ENCODE peak calls at places on chromosomes 12 and 14, in seven cellular contexts. G is hepatocyte, H is endothelial cell of umbilical vein, J is HepG2, Y is IMR-90, V is mesendoderm, L is H9. U is an unnamed sample. For H3K4me1, the result is how much of the 10 kb centered on the place peaks cover.

GRCh38 chr14:28778718-28779117 is 12.1 kb downstream of the FOXG1 start:
- DNase-seq in G (no peak), H (no peak), J (no peak), Y (no peak), V (no peak), L (no peak), U (no peak)

GRCh38 chr12:56286044-56286830 is 13.9 kb downstream of the CS start:
- DNase-seq in G (no peak), H (peak), J (no peak), Y (no peak), V (no peak), L (no peak), U (peak)

GRCh38 chr14:104444159-104445030 is 135.2 kb upstream of the C14orf180 start:
- DNase-seq in G (no peak), H (no peak), J (no peak), Y (no peak), V (no peak), L (no peak), U (peak)

GRCh38 chr14:104604461-104605449 is at the start of gene TMEM179:
- DNase-seq in G (peak), H (peak), J (peak), Y (peak), V (peak), L (peak), U (peak)

GRCh38 chr14:93320489-93320888 is 12.3 kb downstream of the BTBD7 start:
- DNase-seq in G (no peak), H (no peak), J (no peak), Y (peak), V (no peak), L (no peak), U (no peak)

GRCh38 chr12:62640910-62641448 is 174.4 kb downstream of the MON2 start:
- DNase-seq in G (no peak), H (peak), J (no peak), Y (peak), V (peak), L (no peak), U (no peak)

GRCh38 chr12:48671231-48671856 is 10.7 kb downstream of the KANSL2 start:
- DNase-seq in G (no peak), H (no peak), J (no peak), Y (peak), V (no peak), L (no peak), U (no peak)

GRCh38 chr14:93010543-93011541 is 87.9 kb downstream of the CHGA start:
- DNase-seq in G (no peak), H (no peak), J (peak), Y (no peak), V (no peak), L (no peak), U (peak)

GRCh38 chr14:38721822-38722431 is 381.1 kb downstream of the SEC23A start:
- DNase-seq in G (peak), H (peak), J (peak), Y (peak), V (peak), L (peak), U (peak)

GRCh38 chr12:59916988-59917387 is 321.2 kb downstream of the SLC16A7 start:
- DNase-seq in G (no peak), H (no peak), J (no peak), Y (no peak), V (no peak), L (no peak), U (no peak)

GRCh38 chr12:91985002-91985767 is 160.5 kb downstream of the BTG1 start:
- DNase-seq in G (no peak), H (peak), J (no peak), Y (peak), V (no peak), L (no peak), U (peak)

GRCh38 chr14:56498112-56498511 is 81.5 kb upstream of the TMEM260 start:
- DNase-seq in G (no peak), H (no peak), J (no peak), Y (no peak), V (no peak), L (no peak), U (no peak)

GRCh38 chr12:113097716-113098427 is 37.7 kb downstream of the RASAL1 start:
- DNase-seq in G (no peak), H (no peak), J (no peak), Y (no peak), V (peak), L (peak), U (peak)

GRCh38 chr14:92224348-92224954 is 98.5 kb upstream of the SLC24A4 start:
- DNase-seq in G (no peak), H (no peak), J (no peak), Y (peak), V (no peak), L (no peak), U (no peak)

GRCh38 chr14:22281322-22281977 is 307.6 kb downstream of the DAD1 start:
- DNase-seq in G (no peak), H (no peak), J (no peak), Y (no peak), V (no peak), L (no peak), U (no peak)

GRCh38 chr14:29927596-29928341 is at the start of gene PRKD1:
- DNase-seq in G (peak), H (peak), J (peak), Y (peak), V (peak), L (peak), U (peak)

GRCh38 chr12:6074394-6074793 is 50.1 kb downstream of the VWF start:
- DNase-seq in G (no peak), H (no peak), J (no peak), Y (no peak), V (no peak), L (no peak), U (no peak)

GRCh38 chr12:94169495-94169894 is 21.1 kb downstream of the PLXNC1 start:
- DNase-seq in G (no peak), H (no peak), J (no peak), Y (no peak), V (no peak), L (no peak), U (no peak)

GRCh38 chr12:94169966-94170689 is 21.8 kb downstream of the PLXNC1 start:
- DNase-seq in G (no peak), H (no peak), J (peak), Y (no peak), V (no peak), L (no peak), U (no peak)

GRCh38 chr12:94165670-94166069 is 17.3 kb downstream of the PLXNC1 start:
- DNase-seq in G (no peak), H (no peak), J (no peak), Y (no peak), V (no peak), L (no peak), U (no peak)

GRCh38 chr12:94167071-94167806 is 18.9 kb downstream of the PLXNC1 start:
- DNase-seq in G (no peak), H (no peak), J (no peak), Y (no peak), V (no peak), L (no peak), U (no peak)

GRCh38 chr12:94168041-94168440 is 19.7 kb downstream of the PLXNC1 start:
- DNase-seq in G (no peak), H (no peak), J (no peak), Y (no peak), V (no peak), L (no peak), U (no peak)
- H3K4me2 ChIP-seq in G (peak), H (no peak), J (no peak), Y (no peak), V (no peak), L (no peak), U (no peak)

GRCh38 chr14:35336171-35337073 is 44.2 kb downstream of the PSMA6 start:
- DNase-seq in G (peak), H (peak), J (peak), Y (peak), V (peak), L (peak), U (peak)

GRCh38 chr14:35337557-35338255 is 45.5 kb downstream of the PSMA6 start:
- DNase-seq in G (peak), H (no peak), J (no peak), Y (no peak), V (peak), L (peak), U (peak)

GRCh38 chr14:35335388-35336092 is 43.4 kb downstream of the PSMA6 start:
- DNase-seq in G (peak), H (peak), J (peak), Y (no peak), V (no peak), L (no peak), U (peak)

GRCh38 chr14:35338731-35339405 is 46.7 kb downstream of the PSMA6 start:
- DNase-seq in G (no peak), H (no peak), J (no peak), Y (no peak), V (no peak), L (no peak), U (no peak)

GRCh38 chr14:35337074-35337556 is 44.9 kb downstream of the PSMA6 start:
- DNase-seq in G (no peak), H (no peak), J (peak), Y (no peak), V (no peak), L (no peak), U (peak)
- H3K4me1 ChIP-seq in G (half or more), H (under half), J (half or more), Y (under half), V (under half), L (under half), U (under half)

DNA sequence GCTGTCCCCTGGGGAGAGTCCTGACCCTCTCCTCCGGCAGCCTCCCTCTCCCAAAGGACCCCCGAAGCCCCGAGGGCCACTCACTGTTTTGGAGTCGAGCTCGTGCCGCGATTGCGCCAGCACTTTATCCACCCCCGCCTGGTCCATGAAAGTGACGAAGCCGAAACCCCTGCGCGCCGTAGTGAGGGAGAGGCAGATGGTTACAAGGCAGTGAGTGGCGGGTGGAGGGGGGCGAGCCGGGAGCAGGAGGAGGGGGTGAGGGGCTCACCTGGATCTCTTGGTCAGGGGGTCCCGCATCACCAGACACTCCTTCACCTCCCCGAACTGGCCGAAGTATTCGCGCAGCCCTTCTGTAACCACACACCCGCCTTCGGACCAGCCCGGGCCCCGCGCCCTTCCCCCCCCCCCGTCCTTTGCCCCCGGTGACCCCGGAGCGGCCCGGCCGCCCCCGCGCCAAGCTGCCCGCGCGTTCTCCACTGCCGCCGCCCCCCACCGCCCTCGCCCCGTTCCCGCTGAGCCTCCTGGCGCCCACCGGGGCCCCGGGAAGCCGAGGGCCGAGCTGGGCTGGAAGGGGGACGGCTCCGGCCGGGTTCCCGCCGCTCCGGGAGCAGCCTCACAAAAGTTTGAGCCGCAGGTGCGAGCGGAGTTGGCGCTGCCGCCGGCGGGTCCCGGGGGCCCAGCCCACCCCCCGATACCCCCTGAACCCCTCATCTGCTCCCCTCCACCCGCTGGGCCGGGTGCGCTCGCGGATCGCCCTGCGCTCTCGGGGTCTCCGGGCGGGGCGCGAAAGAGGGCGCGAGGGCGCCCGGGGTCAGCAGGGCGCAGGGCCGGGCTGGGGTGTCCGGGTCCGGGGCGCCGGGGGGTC is 808 bp downstream of the MSI1 start:
- DNase-seq in G (peak), H (no peak), J (no peak), Y (no peak), V (peak), L (peak), U (peak)
- H3K4me2 ChIP-seq in G (peak), H (peak), J (peak), Y (peak), V (peak), L (peak), U (peak)

GRCh38 chr12:118374909-118375308 is 1.4 kb upstream of the SUDS3 start:
- DNase-seq in G (no peak), H (no peak), J (no peak), Y (no peak), V (no peak), L (no peak), U (no peak)

GRCh38 chr12:118374126-118374725 is 1.5 kb upstream of the TAOK3 start:
- DNase-seq in G (no peak), H (no peak), J (no peak), Y (no peak), V (no peak), L (no peak), U (no peak)

GRCh38 chr12:118375348-118375747 is 1.0 kb upstream of the SUDS3 start:
- DNase-seq in G (no peak), H (no peak), J (no peak), Y (no peak), V (no peak), L (no peak), U (no peak)

GRCh38 chr12:118372541-118373495 is at the start of gene TAOK3:
- DNase-seq in G (peak), H (peak), J (peak), Y (peak), V (peak), L (peak), U (peak)

GRCh38 chr12:118373628-118374027 is 921 bp upstream of the TAOK3 start:
- DNase-seq in G (no peak), H (no peak), J (peak), Y (no peak), V (no peak), L (no peak), U (no peak)
- H3K4me1 ChIP-seq in G (under half), H (under half), J (under half), Y (under half), V (under half), L (under half), U (under half)

GRCh38 chr14:95500201-95500681 is 16.2 kb downstream of the SYNE3 start:
- DNase-seq in G (no peak), H (no peak), J (peak), Y (no peak), V (no peak), L (no peak), U (no peak)
- H3K4me2 ChIP-seq in G (no peak), H (no peak), J (peak), Y (no peak), V (no peak), L (no peak), U (no peak)

GRCh38 chr12:124515981-124516380 is 51.4 kb downstream of the NCOR2 start:
- DNase-seq in G (no peak), H (no peak), J (no peak), Y (no peak), V (no peak), L (no peak), U (no peak)
- H3K4me1 ChIP-seq in G (half or more), H (half or more), J (half or more), Y (under half), V (under half), L (under half), U (half or more)

DNA sequence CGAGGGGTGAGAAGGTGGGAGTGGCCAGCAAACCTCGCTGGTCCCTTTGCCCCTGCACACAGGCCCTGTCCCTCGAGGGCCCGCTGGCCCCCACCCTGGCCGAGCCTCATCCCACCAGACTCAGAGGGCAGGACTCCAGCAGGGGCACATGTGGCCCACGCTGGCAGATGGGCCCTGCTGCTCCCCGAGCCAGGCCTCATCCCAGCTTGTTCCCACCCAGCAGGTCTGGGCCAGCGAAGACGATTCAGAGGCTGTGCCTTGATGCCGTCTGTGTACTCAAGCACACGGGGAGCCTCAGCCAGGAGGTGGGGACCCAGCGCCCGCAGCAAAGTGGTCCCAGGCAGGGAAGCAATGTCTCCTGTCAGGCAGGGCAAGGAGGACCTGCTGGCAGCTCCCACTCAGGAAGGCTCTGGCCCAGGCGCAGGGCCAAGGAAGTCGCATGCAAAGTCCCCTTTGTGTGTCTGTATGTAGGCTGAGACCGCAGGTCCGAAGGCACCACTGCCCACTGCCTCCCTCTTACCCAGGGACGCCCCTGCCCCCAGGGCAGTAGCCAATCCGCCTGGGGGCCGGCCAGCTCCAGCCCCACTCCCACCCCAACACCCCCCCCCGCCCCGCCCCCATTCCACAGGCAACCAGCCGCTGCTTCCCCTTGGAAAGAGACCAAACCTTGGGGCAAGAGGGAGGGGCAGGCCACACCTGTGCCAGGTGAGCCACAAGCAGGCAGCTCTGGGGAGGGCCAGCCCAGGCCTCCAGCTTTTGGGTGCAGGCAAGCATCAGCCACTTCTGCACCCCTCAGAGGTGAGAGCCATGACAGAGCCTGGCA is 9.4 kb downstream of the DEGS2 start:
- DNase-seq in G (no peak), H (no peak), J (no peak), Y (no peak), V (no peak), L (no peak), U (no peak)
- H3K4me2 ChIP-seq in G (no peak), H (no peak), J (peak), Y (no peak), V (no peak), L (no peak), U (no peak)

U was measured in osteoblast.